ENCODE peak calls at places on chromosomes 4 and X, in eight cellular contexts. One of them, this sample, is unnamed.

GRCh38 chr4:2647403-2648158 is 108.6 kb downstream of the TNIP2 start:
- DNase-seq in progenitor cell of endocrine pancreas: no peak
- DNase-seq in NB4: no peak
- DNase-seq in effector memory CD8-positive, alpha-beta T cell: no peak
- DNase-seq in nephron progenitor cell: no peak
- DNase-seq in iPS-NIHi11: no peak
- DNase-seq in SHP77: no peak
- DNase-seq in left colon: no peak
- DNase-seq in this sample: no peak

GRCh38 chr4:156749791-156750403 is 221.7 kb downstream of the PDGFC start:
- DNase-seq in progenitor cell of endocrine pancreas: no peak
- DNase-seq in NB4: no peak
- DNase-seq in effector memory CD8-positive, alpha-beta T cell: no peak
- DNase-seq in nephron progenitor cell: no peak
- DNase-seq in iPS-NIHi11: no peak
- DNase-seq in SHP77: no peak
- DNase-seq in left colon: no peak
- DNase-seq in this sample: no peak

GRCh38 chr4:121814756-121815155 is 8.9 kb downstream of the CCNA2 start:
- DNase-seq in progenitor cell of endocrine pancreas: no peak
- DNase-seq in NB4: no peak
- DNase-seq in effector memory CD8-positive, alpha-beta T cell: no peak
- DNase-seq in nephron progenitor cell: no peak
- DNase-seq in iPS-NIHi11: no peak
- DNase-seq in SHP77: no peak
- DNase-seq in left colon: no peak
- DNase-seq in this sample: no peak

GRCh38 chrX:44675364-44676024 is 132.8 kb upstream of the FUNDC1 start:
- DNase-seq in progenitor cell of endocrine pancreas: no peak
- DNase-seq in NB4: peak
- DNase-seq in effector memory CD8-positive, alpha-beta T cell: no peak
- DNase-seq in nephron progenitor cell: no peak
- DNase-seq in iPS-NIHi11: no peak
- DNase-seq in SHP77: peak
- DNase-seq in left colon: peak
- DNase-seq in this sample: no peak

GRCh38 chrX:29852767-29853166 is 362.6 kb upstream of the MAGEB2 start:
- DNase-seq in progenitor cell of endocrine pancreas: no peak
- DNase-seq in NB4: no peak
- DNase-seq in effector memory CD8-positive, alpha-beta T cell: no peak
- DNase-seq in nephron progenitor cell: no peak
- DNase-seq in iPS-NIHi11: no peak
- DNase-seq in SHP77: no peak
- DNase-seq in left colon: no peak
- DNase-seq in this sample: no peak

GRCh38 chr4:103499094-103499493 is 220.7 kb downstream of the TACR3 start:
- DNase-seq in progenitor cell of endocrine pancreas: no peak
- DNase-seq in NB4: peak
- DNase-seq in effector memory CD8-positive, alpha-beta T cell: no peak
- DNase-seq in nephron progenitor cell: no peak
- DNase-seq in iPS-NIHi11: no peak
- DNase-seq in SHP77: no peak
- DNase-seq in left colon: no peak
- DNase-seq in this sample: no peak

GRCh38 chr4:80213117-80213815 is 16.0 kb downstream of the PRDM8 start:
- DNase-seq in progenitor cell of endocrine pancreas: no peak
- DNase-seq in NB4: no peak
- DNase-seq in effector memory CD8-positive, alpha-beta T cell: no peak
- DNase-seq in nephron progenitor cell: no peak
- DNase-seq in iPS-NIHi11: no peak
- DNase-seq in SHP77: no peak
- DNase-seq in left colon: no peak
- DNase-seq in this sample: no peak

GRCh38 chrX:120568047-120568446 is 7.3 kb upstream of the CUL4B start:
- DNase-seq in progenitor cell of endocrine pancreas: no peak
- DNase-seq in NB4: no peak
- DNase-seq in effector memory CD8-positive, alpha-beta T cell: no peak
- DNase-seq in nephron progenitor cell: no peak
- DNase-seq in iPS-NIHi11: no peak
- DNase-seq in SHP77: no peak
- DNase-seq in left colon: no peak
- DNase-seq in this sample: no peak

GRCh38 chr4:4216668-4217067 is 10.1 kb downstream of the OTOP1 start:
- DNase-seq in progenitor cell of endocrine pancreas: no peak
- DNase-seq in NB4: no peak
- DNase-seq in effector memory CD8-positive, alpha-beta T cell: no peak
- DNase-seq in nephron progenitor cell: no peak
- DNase-seq in iPS-NIHi11: no peak
- DNase-seq in SHP77: no peak
- DNase-seq in left colon: no peak
- DNase-seq in this sample: no peak

GRCh38 chrX:43349363-43349762 is 306.7 kb upstream of the MAOA start:
- DNase-seq in progenitor cell of endocrine pancreas: no peak
- DNase-seq in NB4: peak
- DNase-seq in effector memory CD8-positive, alpha-beta T cell: peak
- DNase-seq in nephron progenitor cell: peak
- DNase-seq in iPS-NIHi11: peak
- DNase-seq in SHP77: no peak
- DNase-seq in left colon: peak
- DNase-seq in this sample: peak